ENCODE peak calls at places on chromosomes 11 and 22, in six cellular contexts. P is mammary epithelial cell, D is GM23338, L is HAP-1, A is spleen, N is IMR-90. U is an unnamed sample. For H3K4me1, the result is how much of the 10 kb centered on the place peaks cover.

GRCh38 chr11:96464695-96465307 is 75.0 kb downstream of the JRKL start:
- DNase-seq in P (peak), D (peak), L (peak), A (no peak), N (peak), U (peak)

GRCh38 chr11:12841946-12842630 is 167.0 kb upstream of the RASSF10 start:
- DNase-seq in P (peak), D (peak), L (peak), A (no peak), N (peak), U (no peak)

GRCh38 chr11:23846902-23847422 is 649.9 kb upstream of the LUZP2 start:
- DNase-seq in P (no peak), D (no peak), L (no peak), A (no peak), N (no peak), U (no peak)

GRCh38 chr11:94740083-94740974 is 27.8 kb upstream of the AMOTL1 start:
- DNase-seq in P (no peak), D (peak), L (no peak), A (no peak), N (no peak), U (no peak)

GRCh38 chr22:49100316-49100715 is 727.4 kb downstream of the BRD1 start:
- DNase-seq in P (no peak), D (no peak), L (no peak), A (peak), N (no peak), U (no peak)

GRCh38 chr11:6992026-6992425 is 28.1 kb downstream of the ZNF214 start:
- DNase-seq in P (no peak), D (no peak), L (no peak), A (no peak), N (peak), U (no peak)

GRCh38 chr22:43955883-43956286 is 643 bp downstream of the SAMM50 start:
- DNase-seq in P (no peak), D (peak), L (no peak), A (no peak), N (no peak), U (no peak)

GRCh38 chr22:31743871-31744270 is 6.1 kb downstream of the PRR14L start:
- DNase-seq in P (no peak), D (no peak), L (no peak), A (no peak), N (no peak), U (no peak)

GRCh38 chr22:36981247-36981775 is 37.9 kb downstream of the TST start:
- DNase-seq in P (no peak), D (no peak), L (no peak), A (no peak), N (no peak), U (no peak)

GRCh38 chr22:48180631-48181030 is 1418.2 kb downstream of the TBC1D22A start:
- DNase-seq in P (no peak), D (no peak), L (no peak), A (no peak), N (no peak), U (no peak)

GRCh38 chr22:30204742-30205111 is 41.8 kb downstream of the LIF start:
- DNase-seq in P (peak), D (no peak), L (no peak), A (no peak), N (peak), U (no peak)

GRCh38 chr22:35582861-35583670 is 34.1 kb downstream of the MB start:
- DNase-seq in P (no peak), D (peak), L (peak), A (peak), N (peak), U (peak)

GRCh38 chr11:110991621-110992355 is 253.7 kb upstream of the POU2AF2 start:
- DNase-seq in P (no peak), D (no peak), L (no peak), A (no peak), N (no peak), U (no peak)

GRCh38 chr22:21861290-21861848 is 6.1 kb downstream of the MAPK1 start:
- DNase-seq in P (peak), D (no peak), L (no peak), A (no peak), N (no peak), U (no peak)
- H3K4me1 ChIP-seq in P (under half), D (half or more), L (under half), A (half or more), N (under half), U (under half)

GRCh38 chr11:47980907-47981621 is 705 bp downstream of the PTPRJ start:
- DNase-seq in P (peak), D (peak), L (no peak), A (peak), N (peak), U (no peak)
- H3K4me1 ChIP-seq in P (under half), D (under half), L (under half), A (half or more), N (under half), U (under half)

DNA sequence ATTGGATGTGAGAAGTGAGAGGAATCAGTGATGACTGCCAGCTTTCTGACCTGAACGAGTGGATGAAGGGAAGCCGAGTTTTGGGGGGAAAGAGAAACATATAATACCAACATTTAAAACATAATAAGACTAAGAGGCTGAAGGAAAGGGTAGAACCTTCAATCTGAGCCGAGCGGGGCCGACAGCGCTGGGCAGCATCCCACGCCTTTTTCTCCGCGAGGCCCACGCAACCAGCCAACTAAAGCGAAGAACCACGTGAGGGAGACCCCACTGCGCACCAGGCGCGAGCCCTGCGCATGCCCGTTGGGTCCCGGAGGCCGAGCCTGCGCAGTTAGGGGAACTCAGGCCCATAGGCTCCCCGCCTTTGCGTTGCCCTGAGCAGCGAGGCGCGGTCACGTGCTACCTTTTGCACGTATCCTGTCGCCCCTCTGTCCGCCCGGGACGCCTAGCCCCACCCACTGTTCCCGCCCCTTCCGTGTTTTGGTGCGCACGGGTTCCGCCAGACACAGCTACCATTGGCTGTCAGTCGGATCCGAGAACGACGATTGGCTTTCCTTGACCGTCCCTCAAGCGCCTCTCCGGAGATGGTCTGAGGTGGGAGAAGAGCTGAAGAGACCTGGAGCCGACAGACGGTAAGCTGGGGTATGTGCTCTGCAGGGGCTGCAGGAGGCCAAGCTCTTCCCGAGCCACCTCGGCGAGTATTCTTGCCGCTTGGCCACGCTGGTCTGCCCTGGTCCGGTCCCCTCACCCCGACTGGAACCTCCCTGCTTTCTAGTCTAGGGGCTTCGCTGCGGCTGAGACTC is at the start of gene HINFP:
- DNase-seq in P (peak), D (peak), L (peak), A (peak), N (peak), U (peak)
- H3K4me1 ChIP-seq in P (under half), D (under half), L (under half), A (half or more), N (under half), U (under half)

DNA sequence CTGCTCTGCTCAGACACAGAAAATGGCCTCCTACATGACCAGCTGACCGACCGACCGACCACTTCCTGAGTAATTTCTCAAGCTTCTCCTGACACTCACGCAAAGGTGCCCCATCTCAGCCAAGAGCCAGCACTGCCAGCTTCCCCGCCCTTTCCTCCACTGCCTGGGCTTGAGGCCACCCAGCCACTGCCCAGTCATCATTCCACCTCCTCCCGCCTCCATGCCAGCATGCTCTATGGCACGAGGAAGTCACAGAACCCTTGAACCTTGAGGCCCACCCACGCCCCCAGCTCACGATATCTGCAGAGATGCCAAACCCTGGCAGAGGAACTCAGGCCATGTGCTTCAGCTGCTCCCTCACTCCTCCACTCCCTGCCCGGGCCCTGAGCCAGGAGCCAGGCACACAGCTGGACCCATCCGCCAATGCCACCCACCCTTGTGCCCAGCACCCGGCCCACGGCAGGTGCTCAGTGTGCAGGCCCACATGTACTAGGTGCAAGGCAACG is 14.0 kb downstream of the KIAA0930 start:
- DNase-seq in P (peak), D (no peak), L (no peak), A (no peak), N (no peak), U (no peak)
- H3K4me1 ChIP-seq in P (under half), D (under half), L (under half), A (half or more), N (under half), U (under half)

GRCh38 chr11:43503417-43503816 is 144.7 kb downstream of the TTC17 start:
- DNase-seq in P (no peak), D (peak), L (no peak), A (no peak), N (no peak), U (no peak)

GRCh38 chr11:43508511-43508918 is 149.8 kb downstream of the TTC17 start:
- DNase-seq in P (peak), D (no peak), L (no peak), A (no peak), N (peak), U (no peak)

GRCh38 chr11:43507171-43507570 is 148.5 kb downstream of the TTC17 start:
- DNase-seq in P (no peak), D (no peak), L (no peak), A (no peak), N (no peak), U (no peak)

GRCh38 chr11:43505171-43505570 is 146.5 kb downstream of the TTC17 start:
- DNase-seq in P (no peak), D (no peak), L (no peak), A (no peak), N (no peak), U (no peak)

GRCh38 chr11:43504316-43504950 is 145.7 kb downstream of the TTC17 start:
- DNase-seq in P (peak), D (peak), L (no peak), A (no peak), N (peak), U (peak)
- H3K4me1 ChIP-seq in P (under half), D (under half), L (under half), A (under half), N (under half), U (under half)

DNA sequence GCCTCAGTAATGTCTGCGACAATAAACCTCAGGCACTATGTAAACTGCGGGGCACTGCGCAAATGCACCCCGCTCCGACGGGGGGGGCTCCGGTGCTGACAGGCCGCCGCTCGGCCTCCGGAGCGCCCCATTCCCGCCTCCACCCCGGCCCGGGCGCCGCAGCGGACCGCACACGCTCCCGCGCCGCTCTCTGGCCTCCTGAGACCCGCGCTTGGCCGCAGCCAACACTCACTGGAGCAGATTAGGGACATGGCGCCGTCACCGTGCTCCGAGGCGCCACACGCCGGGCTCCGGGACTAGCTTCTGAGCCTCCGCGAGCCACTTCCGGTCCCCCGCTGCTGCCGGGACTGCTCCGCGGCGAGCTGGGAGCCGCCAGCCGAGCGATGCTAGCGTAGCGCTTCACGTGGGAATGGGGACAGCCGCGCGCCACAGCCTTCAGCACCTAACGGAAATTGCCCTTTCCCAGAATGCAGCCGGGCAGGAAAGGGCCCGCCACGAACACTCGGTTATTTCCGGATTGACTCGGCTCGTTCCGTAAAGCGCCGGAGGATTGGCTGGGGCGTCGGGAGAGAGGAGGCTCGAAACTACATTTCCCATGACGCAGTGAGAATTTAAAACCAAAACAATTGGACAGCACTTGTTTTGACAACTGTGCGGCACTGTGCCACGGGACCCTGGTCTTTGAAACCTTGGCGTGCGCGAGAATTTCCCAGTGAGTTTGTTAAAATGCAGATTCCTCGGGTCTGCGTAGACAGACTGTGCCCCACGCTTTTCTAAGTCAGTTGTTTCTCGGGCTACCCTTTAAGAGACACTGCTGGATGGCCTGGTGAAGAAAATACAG is at the start of gene PRPF19:
- DNase-seq in P (peak), D (peak), L (peak), A (peak), N (peak), U (peak)
- H3K4me1 ChIP-seq in P (under half), D (under half), L (under half), A (half or more), N (under half), U (under half)

GRCh38 chr11:1042626-1043562 is 6.4 kb upstream of the MUC6 start:
- DNase-seq in P (no peak), D (no peak), L (no peak), A (peak), N (no peak), U (no peak)

GRCh38 chr11:1044160-1044559 is 7.6 kb upstream of the MUC6 start:
- DNase-seq in P (no peak), D (no peak), L (no peak), A (no peak), N (no peak), U (no peak)

GRCh38 chr11:1041936-1042608 is 5.6 kb upstream of the MUC6 start:
- DNase-seq in P (no peak), D (no peak), L (no peak), A (peak), N (no peak), U (no peak)

GRCh38 chr11:1041471-1041870 is 5.0 kb upstream of the MUC6 start:
- DNase-seq in P (no peak), D (no peak), L (no peak), A (peak), N (no peak), U (no peak)

DNA sequence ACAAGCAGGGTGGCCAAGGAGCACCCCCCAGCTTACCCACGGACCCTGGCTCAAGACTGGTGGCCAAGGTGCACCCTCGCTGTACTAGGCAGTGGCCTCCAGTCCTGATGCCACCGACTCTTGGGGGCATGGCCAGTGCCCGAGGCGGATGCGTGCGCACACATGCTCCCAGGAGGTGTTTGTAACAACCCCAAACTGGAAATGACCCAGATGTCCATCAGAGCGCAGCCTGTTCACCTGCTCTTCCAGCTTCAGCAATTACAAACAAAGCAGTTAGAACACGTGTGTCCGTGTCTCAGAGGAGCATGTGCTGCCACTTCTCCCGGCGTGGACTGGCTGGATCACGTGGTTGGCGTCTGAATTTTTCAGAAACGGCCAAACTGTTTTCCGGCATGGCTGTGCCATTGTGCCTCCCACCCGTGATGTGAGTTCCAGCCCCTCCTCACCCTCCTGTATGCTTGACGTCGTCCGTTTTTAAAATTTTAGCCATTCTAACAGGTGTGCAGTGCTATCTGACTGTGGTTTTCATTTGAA is 7.1 kb upstream of the MUC6 start:
- DNase-seq in P (no peak), D (no peak), L (no peak), A (no peak), N (no peak), U (no peak)
- H3K4me1 ChIP-seq in P (under half), D (under half), L (under half), A (under half), N (under half), U (under half)

GRCh38 chr11:73236879-73237278 is 18.8 kb downstream of the P2RY2 start:
- DNase-seq in P (peak), D (peak), L (no peak), A (peak), N (peak), U (peak)
- H3K4me1 ChIP-seq in P (under half), D (under half), L (under half), A (half or more), N (under half), U (under half)

GRCh38 chr22:20565761-20566160 is 58.4 kb downstream of the MED15 start:
- DNase-seq in P (no peak), D (no peak), L (no peak), A (peak), N (no peak), U (no peak)
- H3K4me1 ChIP-seq in P (half or more), D (under half), L (under half), A (half or more), N (under half), U (under half)

DNA sequence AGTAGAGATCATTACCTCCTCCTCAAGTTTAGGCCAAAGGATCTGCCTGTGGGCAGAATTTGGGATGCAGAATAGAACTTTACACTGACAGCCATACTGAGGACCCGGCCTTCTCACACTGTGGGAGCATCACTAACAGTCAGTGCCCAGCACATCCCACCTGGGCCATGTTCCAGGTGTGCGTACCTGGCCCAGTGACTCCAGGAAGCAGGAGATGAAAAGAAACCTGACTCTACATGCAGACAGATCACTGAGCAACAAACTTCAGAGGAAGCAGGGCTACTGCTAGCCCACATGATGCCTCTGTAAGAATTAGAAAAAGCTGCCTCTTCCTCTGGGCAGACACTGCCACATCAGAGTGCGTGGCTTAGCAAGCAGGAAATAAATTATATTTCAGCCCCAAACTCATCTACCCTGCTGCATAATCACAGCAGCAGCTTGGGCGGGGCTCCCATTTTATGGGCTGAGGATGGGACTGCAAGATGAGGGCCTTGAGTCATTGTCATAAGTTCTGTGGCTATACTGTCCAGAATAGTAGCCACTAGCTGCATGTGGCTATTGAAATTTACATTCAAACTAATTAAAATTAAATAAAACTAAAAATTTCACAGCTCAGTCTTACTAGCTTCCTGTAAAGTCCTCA is 6.0 kb upstream of the LMO2 start:
- DNase-seq in P (peak), D (no peak), L (no peak), A (no peak), N (no peak), U (no peak)
- H3K4me1 ChIP-seq in P (under half), D (under half), L (under half), A (half or more), N (under half), U (under half)

U was measured in NT2/D1.